ENCODE peak calls at places on chromosomes 1 and 21, in seven cellular contexts. One of them, this sample, is unnamed.

GRCh38 chr21:42183374-42184266 is 35.3 kb upstream of the ABCG1 start:
- DNase-seq in neural progenitor cell: no peak
- DNase-seq in H1: no peak
- DNase-seq in fibroblast of lung: no peak
- DNase-seq in mammary epithelial cell: no peak
- DNase-seq in hepatocyte: no peak
- DNase-seq in A673: no peak
- DNase-seq in this sample: no peak

GRCh38 chr1:172360511-172360910 is 60.0 kb upstream of the C1orf105 start:
- DNase-seq in neural progenitor cell: peak
- DNase-seq in H1: peak
- DNase-seq in fibroblast of lung: no peak
- DNase-seq in mammary epithelial cell: peak
- DNase-seq in hepatocyte: no peak
- DNase-seq in A673: peak
- DNase-seq in this sample: peak

GRCh38 chr1:227072991-227073390 is 132.9 kb downstream of the COQ8A start:
- DNase-seq in neural progenitor cell: no peak
- DNase-seq in H1: no peak
- DNase-seq in fibroblast of lung: peak
- DNase-seq in mammary epithelial cell: peak
- DNase-seq in hepatocyte: no peak
- DNase-seq in A673: no peak
- DNase-seq in this sample: peak

GRCh38 chr1:62588000-62588399 is 9.3 kb upstream of the ANGPTL3 start:
- DNase-seq in neural progenitor cell: no peak
- DNase-seq in H1: no peak
- DNase-seq in fibroblast of lung: no peak
- DNase-seq in mammary epithelial cell: no peak
- DNase-seq in hepatocyte: no peak
- DNase-seq in A673: no peak
- DNase-seq in this sample: no peak

GRCh38 chr1:3231245-3231644 is 162.2 kb downstream of the PRDM16 start:
- DNase-seq in neural progenitor cell: no peak
- DNase-seq in H1: no peak
- DNase-seq in fibroblast of lung: no peak
- DNase-seq in mammary epithelial cell: no peak
- DNase-seq in hepatocyte: no peak
- DNase-seq in A673: no peak
- DNase-seq in this sample: no peak

GRCh38 chr1:234503193-234504050 is 24.4 kb upstream of the TARBP1 start:
- DNase-seq in neural progenitor cell: no peak
- DNase-seq in H1: no peak
- DNase-seq in fibroblast of lung: no peak
- DNase-seq in mammary epithelial cell: no peak
- DNase-seq in hepatocyte: no peak
- DNase-seq in A673: no peak
- DNase-seq in this sample: no peak

GRCh38 chr1:55071477-55071876 is 32.1 kb downstream of the PCSK9 start:
- DNase-seq in neural progenitor cell: peak
- DNase-seq in H1: peak
- DNase-seq in fibroblast of lung: peak
- DNase-seq in mammary epithelial cell: peak
- DNase-seq in hepatocyte: peak
- DNase-seq in A673: peak
- DNase-seq in this sample: peak

GRCh38 chr21:22763442-22763841 is 1765.2 kb downstream of the NCAM2 start:
- DNase-seq in neural progenitor cell: no peak
- DNase-seq in H1: no peak
- DNase-seq in fibroblast of lung: no peak
- DNase-seq in mammary epithelial cell: no peak
- DNase-seq in hepatocyte: no peak
- DNase-seq in A673: no peak
- DNase-seq in this sample: no peak

GRCh38 chr1:108570998-108571401 is 11.1 kb downstream of the EEIG2 start:
- DNase-seq in neural progenitor cell: no peak
- DNase-seq in H1: no peak
- DNase-seq in fibroblast of lung: no peak
- DNase-seq in mammary epithelial cell: peak
- DNase-seq in hepatocyte: peak
- DNase-seq in A673: no peak
- DNase-seq in this sample: no peak

GRCh38 chr1:81151300-81151699 is 649.4 kb upstream of the ADGRL2 start:
- DNase-seq in neural progenitor cell: no peak
- DNase-seq in H1: no peak
- DNase-seq in fibroblast of lung: no peak
- DNase-seq in mammary epithelial cell: peak
- DNase-seq in hepatocyte: no peak
- DNase-seq in A673: no peak
- DNase-seq in this sample: peak

GRCh38 chr1:97759078-97759477 is 161.8 kb downstream of the DPYD start:
- DNase-seq in neural progenitor cell: no peak
- DNase-seq in H1: no peak
- DNase-seq in fibroblast of lung: peak
- DNase-seq in mammary epithelial cell: no peak
- DNase-seq in hepatocyte: no peak
- DNase-seq in A673: no peak
- DNase-seq in this sample: no peak

GRCh38 chr1:231192620-231193163 is 30.8 kb downstream of the TRIM67 start:
- DNase-seq in neural progenitor cell: no peak
- DNase-seq in H1: no peak
- DNase-seq in fibroblast of lung: peak
- DNase-seq in mammary epithelial cell: no peak
- DNase-seq in hepatocyte: no peak
- DNase-seq in A673: no peak
- DNase-seq in this sample: peak

GRCh38 chr1:7302126-7302525 is 469.0 kb upstream of the VAMP3 start:
- DNase-seq in neural progenitor cell: no peak
- DNase-seq in H1: no peak
- DNase-seq in fibroblast of lung: no peak
- DNase-seq in mammary epithelial cell: no peak
- DNase-seq in hepatocyte: no peak
- DNase-seq in A673: no peak
- DNase-seq in this sample: no peak

GRCh38 chr1:240495652-240496051 is 116.3 kb downstream of the GREM2 start:
- DNase-seq in neural progenitor cell: no peak
- DNase-seq in H1: no peak
- DNase-seq in fibroblast of lung: no peak
- DNase-seq in mammary epithelial cell: no peak
- DNase-seq in hepatocyte: no peak
- DNase-seq in A673: no peak
- DNase-seq in this sample: no peak

DNA sequence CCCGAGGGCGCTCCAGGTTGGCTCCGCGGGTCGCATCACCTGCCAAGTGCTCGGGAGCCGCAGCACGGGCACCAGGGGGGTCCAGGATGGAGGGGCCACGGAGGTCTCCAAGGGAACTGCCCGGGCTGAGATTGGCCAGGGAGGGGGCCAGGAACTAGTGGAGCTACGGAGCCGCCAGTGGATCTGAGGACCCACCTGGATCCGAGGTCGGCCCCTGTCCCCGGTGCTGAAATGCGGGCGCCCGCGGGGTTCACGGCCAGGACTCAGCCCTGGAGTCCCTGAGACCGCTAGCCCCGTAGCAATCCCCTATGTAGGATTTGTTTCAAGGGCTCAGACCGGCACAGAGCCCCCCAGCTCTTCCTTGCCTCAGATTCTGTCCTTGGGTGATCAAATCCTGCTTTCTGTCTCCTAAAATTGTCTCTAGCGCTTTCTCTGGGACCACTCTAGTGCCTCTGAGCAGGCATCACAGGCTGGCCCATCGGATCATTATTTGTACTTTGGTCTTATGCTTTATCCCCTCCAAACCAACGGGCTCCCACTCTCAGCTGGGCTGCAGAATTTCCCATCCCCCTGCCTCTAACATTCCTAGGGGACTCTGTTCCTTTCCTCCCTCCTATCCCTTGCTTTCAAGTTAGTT is 27.3 kb downstream of the KIAA2013 start:
- DNase-seq in neural progenitor cell: peak
- DNase-seq in H1: no peak
- DNase-seq in fibroblast of lung: no peak
- DNase-seq in mammary epithelial cell: no peak
- DNase-seq in hepatocyte: peak
- DNase-seq in A673: no peak
- DNase-seq in this sample: no peak
- TF ChIP-seq EZH2 in neural progenitor cell: no peak
- TF ChIP-seq EZH2 in H1: no peak
- TF ChIP-seq EZH2 in fibroblast of lung: peak
- TF ChIP-seq EZH2 in mammary epithelial cell: no peak
- TF ChIP-seq EZH2 in hepatocyte: no peak
- TF ChIP-seq EZH2 in A673: peak
- TF ChIP-seq EZH2 in this sample: no peak

GRCh38 chr1:40783001-40783905 is at the start of gene KCNQ4:
- DNase-seq in neural progenitor cell: peak
- DNase-seq in H1: no peak
- DNase-seq in fibroblast of lung: peak
- DNase-seq in mammary epithelial cell: no peak
- DNase-seq in hepatocyte: peak
- DNase-seq in A673: peak
- DNase-seq in this sample: no peak
- TF ChIP-seq EZH2 in neural progenitor cell: peak
- TF ChIP-seq EZH2 in H1: peak
- TF ChIP-seq EZH2 in fibroblast of lung: peak
- TF ChIP-seq EZH2 in mammary epithelial cell: peak
- TF ChIP-seq EZH2 in hepatocyte: peak
- TF ChIP-seq EZH2 in A673: no peak
- TF ChIP-seq EZH2 in this sample: peak

GRCh38 chr1:214184992-214185391 is 96.0 kb upstream of the SMYD2 start:
- DNase-seq in neural progenitor cell: no peak
- DNase-seq in H1: no peak
- DNase-seq in fibroblast of lung: no peak
- DNase-seq in mammary epithelial cell: no peak
- DNase-seq in hepatocyte: no peak
- DNase-seq in A673: no peak
- DNase-seq in this sample: no peak

GRCh38 chr1:214188835-214189234 is 92.1 kb upstream of the SMYD2 start:
- DNase-seq in neural progenitor cell: no peak
- DNase-seq in H1: no peak
- DNase-seq in fibroblast of lung: no peak
- DNase-seq in mammary epithelial cell: no peak
- DNase-seq in hepatocyte: no peak
- DNase-seq in A673: no peak
- DNase-seq in this sample: no peak

GRCh38 chr1:214187933-214188332 is 93.0 kb upstream of the SMYD2 start:
- DNase-seq in neural progenitor cell: peak
- DNase-seq in H1: no peak
- DNase-seq in fibroblast of lung: no peak
- DNase-seq in mammary epithelial cell: no peak
- DNase-seq in hepatocyte: no peak
- DNase-seq in A673: no peak
- DNase-seq in this sample: no peak

GRCh38 chr1:214186118-214186517 is 94.8 kb upstream of the SMYD2 start:
- DNase-seq in neural progenitor cell: no peak
- DNase-seq in H1: no peak
- DNase-seq in fibroblast of lung: no peak
- DNase-seq in mammary epithelial cell: no peak
- DNase-seq in hepatocyte: no peak
- DNase-seq in A673: no peak
- DNase-seq in this sample: no peak

GRCh38 chr1:214187152-214187900 is 93.6 kb upstream of the SMYD2 start:
- DNase-seq in neural progenitor cell: peak
- DNase-seq in H1: no peak
- DNase-seq in fibroblast of lung: no peak
- DNase-seq in mammary epithelial cell: no peak
- DNase-seq in hepatocyte: no peak
- DNase-seq in A673: peak
- DNase-seq in this sample: peak
- TF ChIP-seq EZH2 in neural progenitor cell: peak
- TF ChIP-seq EZH2 in H1: peak
- TF ChIP-seq EZH2 in fibroblast of lung: peak
- TF ChIP-seq EZH2 in mammary epithelial cell: peak
- TF ChIP-seq EZH2 in hepatocyte: peak
- TF ChIP-seq EZH2 in A673: peak
- TF ChIP-seq EZH2 in this sample: peak

DNA sequence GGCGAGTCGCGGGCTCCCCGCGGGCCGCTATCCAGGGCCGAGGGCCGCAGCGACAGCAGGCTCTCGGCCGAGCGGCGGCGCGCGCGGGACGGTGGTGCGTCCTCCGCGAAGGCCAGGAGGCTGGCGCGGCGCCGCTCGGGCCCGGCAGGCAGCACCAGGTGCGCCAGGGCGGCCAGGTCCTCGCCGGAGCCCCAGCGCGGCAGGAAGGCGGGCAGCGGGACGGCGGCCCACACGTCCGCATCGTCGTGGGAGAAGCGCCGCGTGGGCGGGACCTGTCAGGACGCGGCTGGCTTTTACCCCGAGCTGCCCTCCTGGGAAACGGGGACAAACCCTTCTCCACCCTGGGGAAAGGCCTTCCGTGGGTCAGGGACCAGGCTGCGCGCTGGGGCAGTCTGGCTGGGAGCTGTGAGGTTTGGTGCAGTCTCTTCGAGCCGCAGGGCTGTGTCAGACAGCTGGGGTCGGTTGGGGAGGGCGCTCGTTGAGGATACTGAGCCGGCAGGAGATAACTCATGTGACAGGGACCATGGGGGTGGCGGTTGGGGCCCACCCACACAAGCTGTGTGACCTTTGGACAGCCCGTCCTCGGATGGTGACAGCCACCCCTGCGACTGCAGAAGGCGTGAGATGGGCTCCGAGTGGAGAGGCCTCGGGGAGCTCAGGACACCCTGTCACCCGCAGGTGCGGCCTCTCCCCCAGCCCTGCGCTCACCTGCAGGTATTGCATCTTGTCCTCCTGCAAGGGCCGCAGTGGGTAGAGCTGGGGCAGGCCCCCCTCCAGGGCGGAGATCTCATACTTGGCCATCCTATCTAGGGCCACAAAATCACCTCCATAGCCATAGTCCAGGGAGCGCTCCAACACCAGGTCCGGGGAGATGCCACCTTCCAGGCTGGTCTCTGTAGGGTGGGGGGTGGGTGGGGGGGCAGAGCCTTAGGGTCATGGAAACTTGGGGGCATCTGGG is 6.0 kb downstream of the HES3 start:
- DNase-seq in neural progenitor cell: peak
- DNase-seq in H1: no peak
- DNase-seq in fibroblast of lung: no peak
- DNase-seq in mammary epithelial cell: no peak
- DNase-seq in hepatocyte: peak
- DNase-seq in A673: no peak
- DNase-seq in this sample: no peak
- TF ChIP-seq EZH2 in neural progenitor cell: peak
- TF ChIP-seq EZH2 in H1: no peak
- TF ChIP-seq EZH2 in fibroblast of lung: peak
- TF ChIP-seq EZH2 in mammary epithelial cell: no peak
- TF ChIP-seq EZH2 in hepatocyte: no peak
- TF ChIP-seq EZH2 in A673: no peak
- TF ChIP-seq EZH2 in this sample: peak

GRCh38 chr1:152036316-152037216 is at the start of gene S100A11:
- DNase-seq in neural progenitor cell: peak
- DNase-seq in H1: no peak
- DNase-seq in fibroblast of lung: peak
- DNase-seq in mammary epithelial cell: peak
- DNase-seq in hepatocyte: peak
- DNase-seq in A673: peak
- DNase-seq in this sample: peak
- TF ChIP-seq EZH2 in neural progenitor cell: no peak
- TF ChIP-seq EZH2 in H1: no peak
- TF ChIP-seq EZH2 in fibroblast of lung: no peak
- TF ChIP-seq EZH2 in mammary epithelial cell: no peak
- TF ChIP-seq EZH2 in hepatocyte: no peak
- TF ChIP-seq EZH2 in A673: no peak
- TF ChIP-seq EZH2 in this sample: no peak